ENCODE peak calls at places on chromosomes 12 and 14, in ten cellular contexts. U, H, A, L, Z, Q, R, G, O and P are unnamed samples.

GRCh38 chr14:37595809-37596595 is 573 bp downstream of the TTC6 start:
- DNase-seq in U (no peak), H (no peak), A (peak), L (peak), Z (no peak), Q (peak), R (no peak), G (peak), O (no peak), P (peak)

GRCh38 chr14:60812987-60813386 is 78.4 kb downstream of the MNAT1 start:
- DNase-seq in U (no peak), H (no peak), A (no peak), L (no peak), Z (no peak), Q (no peak), R (no peak), G (no peak), O (no peak), P (no peak)

GRCh38 chr12:63918788-63919300 is 74.3 kb downstream of the SRGAP1 start:
- DNase-seq in U (no peak), H (no peak), A (no peak), L (no peak), Z (no peak), Q (peak), R (peak), G (no peak), O (peak), P (no peak)

GRCh38 chr14:84409435-84409834 is 1120.5 kb upstream of the FLRT2 start:
- DNase-seq in U (no peak), H (no peak), A (no peak), L (no peak), Z (no peak), Q (no peak), R (peak), G (no peak), O (peak), P (no peak)

GRCh38 chr12:78863482-78864427 is 819 bp upstream of the SYT1 start:
- DNase-seq in U (peak), H (no peak), A (peak), L (peak), Z (no peak), Q (no peak), R (peak), G (no peak), O (peak), P (peak)

GRCh38 chr12:128365831-128366231 is 98.9 kb downstream of the TMEM132C start:
- DNase-seq in U (no peak), H (no peak), A (peak), L (peak), Z (no peak), Q (no peak), R (no peak), G (no peak), O (peak), P (no peak)

GRCh38 chr12:13566286-13566685 is 369.8 kb downstream of the EMP1 start:
- DNase-seq in U (no peak), H (no peak), A (no peak), L (no peak), Z (no peak), Q (no peak), R (no peak), G (no peak), O (no peak), P (no peak)

GRCh38 chr14:72975776-72976175 is 49.5 kb downstream of the DCAF4 start:
- DNase-seq in U (no peak), H (no peak), A (no peak), L (peak), Z (peak), Q (peak), R (peak), G (no peak), O (no peak), P (peak)

GRCh38 chr14:45492876-45493275 is 239.9 kb upstream of the MIS18BP1 start:
- DNase-seq in U (no peak), H (no peak), A (no peak), L (peak), Z (no peak), Q (no peak), R (no peak), G (no peak), O (no peak), P (no peak)

GRCh38 chr12:6277982-6278438 is 32.5 kb upstream of the PLEKHG6 start:
- DNase-seq in U (no peak), H (peak), A (no peak), L (no peak), Z (no peak), Q (no peak), R (no peak), G (no peak), O (no peak), P (no peak)

GRCh38 chr14:80404413-80404812 is 193.1 kb upstream of the DIO2 start:
- DNase-seq in U (no peak), H (no peak), A (no peak), L (peak), Z (no peak), Q (no peak), R (no peak), G (no peak), O (no peak), P (no peak)

GRCh38 chr12:9334026-9334692 is 126.0 kb upstream of the PZP start:
- DNase-seq in U (no peak), H (no peak), A (no peak), L (no peak), Z (no peak), Q (peak), R (no peak), G (no peak), O (no peak), P (no peak)

GRCh38 chr12:114674201-114675047 is 9.6 kb downstream of the TBX3 start:
- DNase-seq in U (no peak), H (no peak), A (peak), L (peak), Z (no peak), Q (no peak), R (no peak), G (no peak), O (no peak), P (no peak)

GRCh38 chr12:6843118-6843902 is 2.6 kb downstream of the GNB3 start:
- DNase-seq in U (no peak), H (no peak), A (no peak), L (peak), Z (peak), Q (no peak), R (no peak), G (no peak), O (no peak), P (peak)

GRCh38 chr12:49198431-49199155 is 9.7 kb upstream of the TUBA1A start:
- DNase-seq in U (peak), H (peak), A (no peak), L (peak), Z (no peak), Q (no peak), R (peak), G (no peak), O (peak), P (no peak)

GRCh38 chr12:3869860-3870259 is 3.3 kb downstream of the PARP11 start:
- DNase-seq in U (no peak), H (no peak), A (no peak), L (no peak), Z (no peak), Q (no peak), R (no peak), G (peak), O (no peak), P (no peak)

GRCh38 chr12:18141583-18141982 is 51.6 kb upstream of the RERGL start:
- DNase-seq in U (no peak), H (no peak), A (no peak), L (no peak), Z (no peak), Q (no peak), R (peak), G (no peak), O (peak), P (no peak)

GRCh38 chr12:96986883-96987523 is 79.9 kb downstream of the NEDD1 start:
- DNase-seq in U (no peak), H (no peak), A (no peak), L (peak), Z (peak), Q (peak), R (no peak), G (no peak), O (peak), P (no peak)

GRCh38 chr12:101919447-101919846 is 42.1 kb downstream of the DRAM1 start:
- DNase-seq in U (no peak), H (no peak), A (no peak), L (no peak), Z (no peak), Q (no peak), R (no peak), G (no peak), O (no peak), P (no peak)

GRCh38 chr12:24073170-24073810 is 123.8 kb upstream of the SOX5 start:
- DNase-seq in U (no peak), H (no peak), A (no peak), L (no peak), Z (no peak), Q (no peak), R (no peak), G (no peak), O (no peak), P (no peak)

GRCh38 chr14:53147208-53147607 is 5.9 kb downstream of the DDHD1 start:
- DNase-seq in U (no peak), H (no peak), A (no peak), L (no peak), Z (no peak), Q (no peak), R (no peak), G (no peak), O (no peak), P (no peak)

GRCh38 chr14:76355771-76356170 is 20.2 kb upstream of the ESRRB start:
- DNase-seq in U (no peak), H (no peak), A (no peak), L (no peak), Z (no peak), Q (no peak), R (no peak), G (no peak), O (no peak), P (no peak)

GRCh38 chr12:76611533-76611932 is 52.0 kb upstream of the OSBPL8 start:
- DNase-seq in U (no peak), H (no peak), A (no peak), L (no peak), Z (no peak), Q (no peak), R (peak), G (no peak), O (peak), P (no peak)

GRCh38 chr12:3962661-3963483 is 89.7 kb upstream of the PARP11 start:
- DNase-seq in U (no peak), H (no peak), A (no peak), L (peak), Z (no peak), Q (no peak), R (no peak), G (peak), O (peak), P (no peak)

GRCh38 chr12:6461401-6462233 is 8.9 kb downstream of the VAMP1 start:
- DNase-seq in U (peak), H (no peak), A (no peak), L (no peak), Z (peak), Q (no peak), R (peak), G (peak), O (no peak), P (no peak)

GRCh38 chr12:79296128-79296527 is 394.6 kb downstream of the PAWR start:
- DNase-seq in U (no peak), H (no peak), A (no peak), L (no peak), Z (no peak), Q (no peak), R (no peak), G (no peak), O (no peak), P (no peak)

GRCh38 chr12:54650409-54650808 is 2.2 kb upstream of the DCD start:
- DNase-seq in U (no peak), H (no peak), A (no peak), L (no peak), Z (no peak), Q (no peak), R (no peak), G (no peak), O (no peak), P (no peak)

GRCh38 chr12:48021485-48022179 is 17.4 kb upstream of the COL2A1 start:
- DNase-seq in U (no peak), H (no peak), A (peak), L (peak), Z (no peak), Q (no peak), R (no peak), G (no peak), O (no peak), P (no peak)

GRCh38 chr12:9030776-9031175 is 41.4 kb downstream of the KLRG1 start:
- DNase-seq in U (no peak), H (no peak), A (no peak), L (peak), Z (no peak), Q (no peak), R (no peak), G (no peak), O (no peak), P (no peak)

GRCh38 chr14:99522934-99523660 is 41.9 kb downstream of the CCNK start:
- DNase-seq in U (no peak), H (no peak), A (no peak), L (peak), Z (no peak), Q (no peak), R (no peak), G (no peak), O (peak), P (no peak)

GRCh38 chr14:99522025-99522401 is 40.8 kb downstream of the CCNK start:
- DNase-seq in U (no peak), H (no peak), A (no peak), L (no peak), Z (no peak), Q (no peak), R (no peak), G (no peak), O (no peak), P (no peak)

GRCh38 chr14:99521176-99522024 is 40.2 kb downstream of the CCNK start:
- DNase-seq in U (no peak), H (no peak), A (no peak), L (no peak), Z (no peak), Q (no peak), R (no peak), G (no peak), O (no peak), P (no peak)

GRCh38 chr14:99523661-99524050 is 42.4 kb downstream of the CCNK start:
- DNase-seq in U (no peak), H (no peak), A (no peak), L (no peak), Z (no peak), Q (no peak), R (no peak), G (no peak), O (no peak), P (no peak)

DNA sequence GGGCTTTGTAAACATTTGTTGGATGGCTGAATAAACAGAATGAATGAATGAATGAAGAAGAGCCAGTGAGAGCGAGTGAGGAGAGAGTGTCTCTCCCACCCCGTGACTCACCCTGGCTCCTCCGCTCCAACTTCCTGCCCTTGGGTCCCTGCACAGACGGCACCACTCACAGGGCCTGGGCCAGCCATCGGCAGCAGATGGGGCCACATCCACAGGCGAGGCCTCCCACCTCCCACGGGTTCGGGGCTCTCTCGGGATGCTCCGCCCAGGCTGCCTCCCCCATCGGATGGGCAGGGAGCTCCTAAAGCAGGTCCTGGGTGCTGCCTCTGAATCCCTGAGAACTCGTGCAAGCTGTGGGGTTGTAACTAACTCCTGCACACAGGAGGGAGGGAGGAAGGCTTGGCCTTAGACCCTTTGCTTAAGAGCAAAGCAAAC is 41.3 kb downstream of the CCNK start:
- DNase-seq in U (no peak), H (no peak), A (no peak), L (peak), Z (no peak), Q (no peak), R (peak), G (no peak), O (peak), P (peak)
- TF ChIP-seq CTCF in U (no peak), H (no peak), A (no peak), L (peak), Z (no peak), Q (peak), R (no peak), G (no peak), O (no peak), P (peak)

GRCh38 chr14:96055753-96056508 is 16.8 kb downstream of the C14orf132 start:
- DNase-seq in U (peak), H (no peak), A (peak), L (no peak), Z (no peak), Q (no peak), R (no peak), G (no peak), O (no peak), P (no peak)

GRCh38 chr14:96056509-96057422 is 17.6 kb downstream of the C14orf132 start:
- DNase-seq in U (no peak), H (peak), A (peak), L (peak), Z (peak), Q (peak), R (no peak), G (no peak), O (no peak), P (peak)

GRCh38 chr14:96054661-96055060 is 15.5 kb downstream of the C14orf132 start:
- DNase-seq in U (no peak), H (no peak), A (no peak), L (peak), Z (no peak), Q (no peak), R (no peak), G (no peak), O (no peak), P (no peak)

GRCh38 chr14:96053600-96054381 is 14.6 kb downstream of the C14orf132 start:
- DNase-seq in U (peak), H (peak), A (peak), L (no peak), Z (no peak), Q (no peak), R (peak), G (no peak), O (peak), P (peak)

DNA sequence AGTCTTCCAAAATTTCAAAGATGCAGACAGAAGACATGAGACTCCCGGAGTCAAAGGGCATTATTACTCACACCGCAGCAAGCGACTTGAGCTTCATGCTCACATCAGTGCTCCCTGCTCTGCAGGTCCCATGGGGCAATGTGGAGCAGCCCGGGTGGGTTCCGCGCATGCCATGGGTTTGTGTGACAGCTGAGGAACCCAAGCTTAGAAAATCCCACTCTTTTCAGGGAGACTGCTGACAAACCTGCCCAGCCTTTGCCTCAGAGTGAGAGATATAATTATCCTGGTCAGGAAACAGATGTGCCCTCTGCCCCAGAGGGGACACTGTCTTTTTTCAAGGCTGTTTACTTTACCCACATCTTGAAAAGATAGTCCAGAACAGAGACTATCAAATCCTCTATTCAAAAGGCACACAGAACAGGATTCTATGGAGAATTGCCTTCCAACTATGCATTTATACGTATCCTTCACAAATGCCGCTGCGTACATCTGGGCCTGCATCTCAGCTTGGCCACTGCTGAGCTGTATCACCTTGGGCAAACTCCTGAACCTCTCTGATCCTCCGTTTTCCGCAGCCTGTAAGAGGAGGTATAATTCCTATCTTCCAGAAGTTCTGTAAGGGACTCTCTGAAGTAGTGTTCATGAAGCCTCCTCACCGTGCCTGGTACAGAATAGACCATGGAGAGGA is 16.0 kb downstream of the C14orf132 start:
- DNase-seq in U (peak), H (no peak), A (peak), L (no peak), Z (no peak), Q (no peak), R (peak), G (no peak), O (peak), P (no peak)
- H3K4me3 ChIP-seq in U (no peak), H (no peak), A (no peak), L (no peak), Z (no peak), Q (no peak), R (no peak), G (no peak), O (no peak), P (no peak)

DNA sequence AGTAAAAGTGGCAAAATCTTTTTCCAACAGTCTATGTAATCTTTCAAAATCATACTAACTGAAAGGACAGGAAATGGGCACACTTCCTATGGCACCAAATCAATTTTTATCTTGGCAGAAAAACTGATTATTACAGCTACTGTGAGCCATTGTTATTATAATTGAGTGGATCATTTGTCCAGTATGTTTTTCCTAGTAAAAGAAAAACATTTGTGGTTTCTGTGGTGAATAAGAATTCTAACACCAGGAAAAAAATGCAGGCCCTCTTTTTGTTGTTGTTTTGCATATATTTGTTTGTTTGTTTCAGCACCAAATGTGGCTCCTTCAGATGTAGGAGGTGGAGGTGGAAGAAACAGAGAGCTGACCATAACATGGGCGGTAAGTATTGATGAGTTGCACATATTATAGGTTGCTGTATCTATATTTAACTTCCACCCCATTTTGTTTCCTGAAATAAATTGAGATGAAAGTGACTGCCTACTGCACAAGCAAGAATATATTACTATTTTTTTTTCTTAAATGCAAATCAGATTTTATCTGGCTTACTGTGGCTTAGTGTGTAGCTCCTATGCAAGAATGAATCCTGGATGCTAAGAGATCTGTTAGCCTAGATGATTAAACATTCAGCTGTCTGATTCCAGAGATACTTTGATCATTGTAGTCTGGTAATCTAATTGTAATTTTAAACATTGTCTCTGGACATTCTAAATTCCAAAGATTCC is 174.0 kb upstream of the PDZRN4 start:
- DNase-seq in U (no peak), H (no peak), A (no peak), L (no peak), Z (no peak), Q (no peak), R (no peak), G (no peak), O (peak), P (no peak)
- H3K27ac ChIP-seq in U (no peak), H (no peak), A (no peak), L (no peak), Z (no peak), Q (no peak), R (no peak), G (no peak), O (no peak), P (no peak)

GRCh38 chr12:123726244-123726643 is 14.1 kb downstream of the ATP6V0A2 start:
- DNase-seq in U (no peak), H (no peak), A (no peak), L (no peak), Z (no peak), Q (no peak), R (no peak), G (no peak), O (no peak), P (no peak)

GRCh38 chr12:123720141-123720814 is 8.1 kb downstream of the ATP6V0A2 start:
- DNase-seq in U (no peak), H (no peak), A (no peak), L (no peak), Z (no peak), Q (no peak), R (no peak), G (no peak), O (no peak), P (no peak)

GRCh38 chr12:123723011-123723410 is 10.9 kb downstream of the ATP6V0A2 start:
- DNase-seq in U (no peak), H (no peak), A (no peak), L (no peak), Z (no peak), Q (no peak), R (no peak), G (no peak), O (no peak), P (no peak)

GRCh38 chr12:123723765-123724164 is 11.6 kb downstream of the ATP6V0A2 start:
- DNase-seq in U (peak), H (no peak), A (no peak), L (no peak), Z (no peak), Q (no peak), R (no peak), G (no peak), O (no peak), P (no peak)

DNA sequence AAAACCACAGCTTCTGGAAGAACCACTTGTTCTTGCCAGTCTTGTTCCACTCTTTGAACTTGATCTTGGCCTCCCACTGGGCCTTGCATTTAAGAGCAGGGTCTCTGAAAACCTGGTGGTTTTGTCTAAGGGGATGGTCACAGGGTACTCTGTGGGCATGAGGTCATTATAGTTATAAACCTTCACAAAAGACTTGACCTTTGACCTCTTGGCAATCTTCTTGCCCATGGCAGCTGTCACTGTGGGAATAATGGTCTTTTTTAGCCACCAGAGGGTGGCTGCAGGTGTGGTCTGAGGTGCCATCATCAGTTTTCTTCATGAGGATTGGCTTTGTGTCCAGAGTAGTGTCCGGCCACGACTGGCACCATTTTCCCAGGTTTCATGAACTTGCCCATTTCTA is 9.1 kb downstream of the ATP6V0A2 start:
- DNase-seq in U (no peak), H (no peak), A (no peak), L (no peak), Z (no peak), Q (peak), R (no peak), G (no peak), O (no peak), P (no peak)
- TF ChIP-seq CTCF in U (no peak), H (no peak), A (no peak), L (peak), Z (no peak), Q (no peak), R (no peak), G (no peak), O (no peak), P (no peak)